ENCODE peak calls at places on chromosomes 6 and 20, in four cellular contexts. One of them, this sample, is unnamed.

GRCh38 chr6:132063738-132064137 is 112.6 kb upstream of the CCN2 start:
- DNase-seq in fibroblast of lung: peak; percentile 95
- DNase-seq in cardiac fibroblast: peak; percentile 97
- DNase-seq in Peyer's patch: no peak
- DNase-seq in this sample: peak; percentile 66

GRCh38 chr6:169035381-169036280 is 218.0 kb downstream of the THBS2 start:
- DNase-seq in fibroblast of lung: peak; percentile 95
- DNase-seq in cardiac fibroblast: peak; percentile 86
- DNase-seq in Peyer's patch: no peak
- DNase-seq in this sample: peak; percentile 40

GRCh38 chr6:133286765-133287164 is 45.6 kb downstream of the EYA4 start:
- DNase-seq in fibroblast of lung: peak; percentile 10
- DNase-seq in cardiac fibroblast: peak; percentile 58
- DNase-seq in Peyer's patch: no peak
- DNase-seq in this sample: no peak

GRCh38 chr6:168032383-168032760 is 34.9 kb downstream of the KIF25 start:
- DNase-seq in Peyer's patch: no peak
- DNase-seq in fibroblast of lung: peak; percentile 91
- DNase-seq in cardiac fibroblast: peak; percentile 69
- DNase-seq in this sample: peak; percentile 76

GRCh38 chr6:128803911-128804310 is 79.0 kb upstream of the LAMA2 start:
- DNase-seq in Peyer's patch: no peak
- DNase-seq in fibroblast of lung: peak; percentile 78
- DNase-seq in cardiac fibroblast: peak; percentile 72
- DNase-seq in this sample: peak; percentile 45

GRCh38 chr20:45924391-45925261 is 9.9 kb upstream of the PCIF1 start:
- DNase-seq in Peyer's patch: no peak
- DNase-seq in fibroblast of lung: peak; percentile 30
- DNase-seq in cardiac fibroblast: peak; percentile 62
- DNase-seq in this sample: no peak

GRCh38 chr6:14459315-14459714 is 341.7 kb downstream of the CD83 start:
- DNase-seq in fibroblast of lung: peak; percentile 39
- DNase-seq in cardiac fibroblast: no peak
- DNase-seq in Peyer's patch: no peak
- DNase-seq in this sample: no peak

GRCh38 chr20:43914697-43915208 is at the start of gene TOX2:
- DNase-seq in fibroblast of lung: peak; percentile 56
- DNase-seq in Peyer's patch: peak; percentile 62
- DNase-seq in cardiac fibroblast: peak; percentile 32
- DNase-seq in this sample: no peak

GRCh38 chr6:26366504-26366903 is 1.5 kb downstream of the BTN3A2 start:
- DNase-seq in Peyer's patch: no peak
- DNase-seq in fibroblast of lung: no peak
- DNase-seq in cardiac fibroblast: peak; percentile 18
- DNase-seq in this sample: no peak

DNA sequence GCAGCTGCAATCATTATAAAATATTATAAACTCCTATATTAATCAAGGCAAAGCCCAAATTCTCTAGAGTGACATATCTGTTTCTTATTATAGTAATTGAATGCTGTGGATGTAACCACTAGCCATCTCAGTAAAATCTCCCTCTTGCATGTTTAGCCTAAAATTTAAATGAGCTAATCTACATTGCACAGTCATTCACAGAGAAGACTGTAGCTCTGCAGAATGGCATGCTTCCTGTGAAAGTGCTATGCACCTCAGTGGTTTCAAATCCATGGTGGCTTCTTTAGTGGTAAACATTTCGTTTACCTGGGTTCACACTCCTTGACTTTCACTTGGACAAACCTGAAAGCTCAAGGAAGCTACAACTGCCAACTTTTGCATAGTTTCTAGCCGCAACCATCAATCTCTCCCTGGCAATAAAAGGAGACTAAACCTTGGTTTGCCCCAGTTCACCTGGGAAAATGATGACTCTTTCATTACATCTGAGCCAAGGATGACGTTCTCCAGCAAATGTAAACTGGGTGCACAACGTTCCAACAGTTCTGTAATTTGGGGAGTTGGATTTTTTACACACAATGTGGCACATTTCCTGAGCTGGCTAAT is 47.2 kb downstream of the FILIP1 start:
- DNase-seq in fibroblast of lung: no peak
- DNase-seq in cardiac fibroblast: no peak
- DNase-seq in Peyer's patch: no peak
- DNase-seq in this sample: no peak
- H3K4me3 ChIP-seq in fibroblast of lung: no peak overlapping the region
- H3K4me3 ChIP-seq in cardiac fibroblast: no peak overlapping the region
- H3K4me3 ChIP-seq in Peyer's patch: no peak overlapping the region
- H3K4me3 ChIP-seq in this sample: no peak overlapping the region

GRCh38 chr6:110400208-110400607 is 15.2 kb downstream of the DDO start:
- DNase-seq in fibroblast of lung: no peak
- DNase-seq in cardiac fibroblast: no peak
- DNase-seq in Peyer's patch: no peak
- DNase-seq in this sample: no peak
- H3K4me3 ChIP-seq in fibroblast of lung: no peak overlapping the region
- H3K4me3 ChIP-seq in cardiac fibroblast: peak overlapping the region; percentile 46
- H3K4me3 ChIP-seq in Peyer's patch: peak overlapping the region; percentile 46
- H3K4me3 ChIP-seq in this sample: no peak overlapping the region

GRCh38 chr20:63482021-63482587 is 9.6 kb upstream of the KCNQ2 start:
- DNase-seq in fibroblast of lung: no peak
- DNase-seq in cardiac fibroblast: no peak
- DNase-seq in Peyer's patch: no peak
- DNase-seq in this sample: no peak

GRCh38 chr20:63484651-63485403 is 12.4 kb upstream of the KCNQ2 start:
- DNase-seq in cardiac fibroblast: no peak
- DNase-seq in Peyer's patch: no peak
- DNase-seq in fibroblast of lung: no peak
- DNase-seq in this sample: no peak

GRCh38 chr20:63481503-63481902 is 9.0 kb upstream of the KCNQ2 start:
- DNase-seq in fibroblast of lung: no peak
- DNase-seq in Peyer's patch: no peak
- DNase-seq in cardiac fibroblast: no peak
- DNase-seq in this sample: no peak

GRCh38 chr20:63484236-63484635 is 11.8 kb upstream of the KCNQ2 start:
- DNase-seq in Peyer's patch: no peak
- DNase-seq in cardiac fibroblast: no peak
- DNase-seq in fibroblast of lung: no peak
- DNase-seq in this sample: no peak

DNA sequence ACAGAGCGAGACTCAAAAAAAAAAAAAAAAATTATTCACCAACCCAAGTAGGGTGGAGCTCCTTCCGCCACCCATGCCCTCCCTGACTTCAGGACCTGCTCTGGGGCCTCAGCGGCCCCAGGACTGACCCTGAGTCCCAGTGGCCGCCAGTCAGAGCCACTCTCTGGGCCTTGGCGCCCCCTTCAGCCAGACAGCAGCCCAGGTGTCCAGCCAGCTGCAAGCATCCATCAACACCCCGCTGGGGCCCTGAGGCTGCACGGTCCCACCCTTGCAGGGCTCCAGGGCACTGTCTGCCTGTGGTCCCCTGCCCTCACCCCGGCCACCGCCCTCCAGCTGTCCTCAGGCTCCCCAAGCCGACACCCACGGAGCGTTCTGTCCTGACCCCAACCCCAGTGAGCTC is 11.4 kb upstream of the KCNQ2 start:
- DNase-seq in cardiac fibroblast: no peak
- DNase-seq in fibroblast of lung: no peak
- DNase-seq in Peyer's patch: no peak
- DNase-seq in this sample: no peak
- H3K4me3 ChIP-seq in cardiac fibroblast: no peak overlapping the region
- H3K4me3 ChIP-seq in fibroblast of lung: no peak overlapping the region
- H3K4me3 ChIP-seq in Peyer's patch: no peak overlapping the region
- H3K4me3 ChIP-seq in this sample: no peak overlapping the region

GRCh38 chr6:28943223-28943556 is 19.4 kb upstream of the TRIM27 start:
- DNase-seq in fibroblast of lung: no peak
- DNase-seq in cardiac fibroblast: no peak
- DNase-seq in Peyer's patch: no peak
- DNase-seq in this sample: no peak
- H3K4me3 ChIP-seq in fibroblast of lung: no peak overlapping the region
- H3K4me3 ChIP-seq in cardiac fibroblast: peak overlapping the region; percentile 66
- H3K4me3 ChIP-seq in Peyer's patch: peak overlapping the region; percentile 53
- H3K4me3 ChIP-seq in this sample: peak overlapping the region; percentile 54

DNA sequence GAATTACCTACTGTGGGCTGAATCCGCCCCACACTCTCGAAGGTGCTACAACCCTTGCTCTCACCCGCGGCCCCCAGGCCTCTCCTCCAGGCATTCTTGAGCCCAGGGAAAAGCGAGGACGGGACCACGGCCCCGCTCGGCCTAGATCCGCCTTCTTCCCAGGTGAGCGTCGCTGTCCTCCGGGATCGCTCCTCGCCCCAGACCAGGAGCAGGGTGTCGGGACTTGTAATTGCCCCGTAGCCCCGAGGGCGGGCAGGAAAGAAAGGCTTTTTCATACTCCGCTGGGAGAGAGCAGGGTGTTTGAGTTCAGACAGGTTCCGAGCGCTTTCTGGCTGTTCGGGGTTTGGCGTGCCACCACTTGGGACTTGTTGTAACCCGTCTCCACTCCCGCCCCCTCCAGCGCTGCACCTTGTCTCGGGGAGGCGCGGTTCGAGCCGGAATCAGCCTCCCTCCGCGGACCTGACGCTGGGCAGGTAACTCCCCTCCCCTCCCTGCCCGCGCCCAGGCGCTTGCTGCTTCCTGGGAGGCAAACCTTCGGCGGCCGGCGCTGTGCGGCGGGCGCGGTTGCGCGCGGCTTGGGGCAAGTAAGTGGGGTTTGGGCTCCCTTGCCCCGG is at the start of gene FAM83B:
- DNase-seq in cardiac fibroblast: no peak
- DNase-seq in Peyer's patch: peak; percentile 92
- DNase-seq in fibroblast of lung: peak; percentile 4
- DNase-seq in this sample: no peak
- H3K4me3 ChIP-seq in cardiac fibroblast: no peak within 1 kb of the TSS
- H3K4me3 ChIP-seq in Peyer's patch: peak within 1 kb of the TSS; percentile 76
- H3K4me3 ChIP-seq in fibroblast of lung: peak within 1 kb of the TSS; percentile 29
- H3K4me3 ChIP-seq in this sample: peak within 1 kb of the TSS; percentile 61

GRCh38 chr6:28134015-28134414 is 7.7 kb upstream of the ZKSCAN8 start:
- DNase-seq in Peyer's patch: no peak
- DNase-seq in fibroblast of lung: peak; percentile 26
- DNase-seq in cardiac fibroblast: peak; percentile 65
- DNase-seq in this sample: no peak

GRCh38 chr6:28137458-28138020 is 4.1 kb upstream of the ZKSCAN8 start:
- DNase-seq in Peyer's patch: no peak
- DNase-seq in cardiac fibroblast: peak; percentile 51
- DNase-seq in fibroblast of lung: peak; percentile 29
- DNase-seq in this sample: no peak

GRCh38 chr6:28135393-28135792 is 6.3 kb upstream of the ZKSCAN8 start:
- DNase-seq in cardiac fibroblast: no peak
- DNase-seq in Peyer's patch: no peak
- DNase-seq in fibroblast of lung: no peak
- DNase-seq in this sample: no peak

GRCh38 chr6:28136585-28137457 is 4.9 kb upstream of the ZKSCAN8 start:
- DNase-seq in fibroblast of lung: peak; percentile 97
- DNase-seq in cardiac fibroblast: peak; percentile 98
- DNase-seq in Peyer's patch: peak; percentile 79
- DNase-seq in this sample: peak; percentile 92

DNA sequence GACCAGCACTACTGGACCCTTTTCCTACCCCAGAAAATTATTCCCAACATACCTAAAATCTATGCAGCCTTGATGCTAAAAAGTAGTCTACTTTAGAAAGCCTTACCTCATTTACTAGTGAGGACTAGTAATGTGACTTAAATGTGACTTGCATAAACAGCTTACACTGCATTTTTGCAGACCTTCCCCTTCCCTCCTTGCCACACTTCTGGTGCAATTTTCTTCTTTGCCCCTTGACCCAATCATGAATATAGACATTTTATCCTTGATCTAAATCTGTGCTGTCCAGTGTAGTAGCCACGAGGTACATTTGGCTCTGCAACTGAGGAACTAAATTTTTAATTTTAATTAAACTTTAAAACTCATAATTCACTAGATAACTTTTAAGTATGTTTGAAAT is 7.0 kb upstream of the ZKSCAN8 start:
- DNase-seq in fibroblast of lung: no peak
- DNase-seq in Peyer's patch: no peak
- DNase-seq in cardiac fibroblast: no peak
- DNase-seq in this sample: no peak
- H3K4me3 ChIP-seq in fibroblast of lung: no peak overlapping the region
- H3K4me3 ChIP-seq in Peyer's patch: no peak overlapping the region
- H3K4me3 ChIP-seq in cardiac fibroblast: no peak overlapping the region
- H3K4me3 ChIP-seq in this sample: no peak overlapping the region

GRCh38 chr6:5086294-5086890 is 1.3 kb downstream of the PPP1R3G start:
- DNase-seq in Peyer's patch: no peak
- DNase-seq in fibroblast of lung: peak; percentile 6
- DNase-seq in cardiac fibroblast: no peak
- DNase-seq in this sample: no peak
- H3K4me3 ChIP-seq in Peyer's patch: peak overlapping the region; percentile 64
- H3K4me3 ChIP-seq in fibroblast of lung: no peak overlapping the region
- H3K4me3 ChIP-seq in cardiac fibroblast: peak overlapping the region; percentile 47
- H3K4me3 ChIP-seq in this sample: no peak overlapping the region

This sample was measured in astrocyte of the cerebellum.